ENCODE peak calls at places on chromosomes 4 and X, in eight cellular contexts. Q is fibroblast of lung, C is IMR-90, D is H1, K is endothelial cell of umbilical vein, V is HCT116, S is H9, O is SK-N-SH. Y is an unnamed sample. For H3K4me1, the result is how much of the 10 kb centered on the place peaks cover.

GRCh38 chrX:130974323-130974722 is 71.3 kb upstream of the ENOX2 start:
- DNase-seq in O (no peak), S (no peak), K (no peak), V (no peak), D (no peak), C (peak), Q (peak), Y (no peak)

GRCh38 chrX:109626637-109627036 is 1.7 kb upstream of the KCNE5 start:
- DNase-seq in S (no peak), V (no peak), K (no peak), C (no peak), Q (no peak), O (no peak), D (no peak), Y (no peak)

GRCh38 chrX:110316351-110317078 is 1.4 kb downstream of the AMMECR1 start:
- DNase-seq in V (no peak), C (no peak), O (peak), S (no peak), Q (no peak), K (peak), D (no peak), Y (peak)

GRCh38 chr4:161256716-161257115 is 907.1 kb downstream of the FSTL5 start:
- DNase-seq in D (no peak), S (no peak), K (peak), V (peak), C (no peak), O (no peak), Q (no peak), Y (no peak)

GRCh38 chr4:82499705-82500104 is 62.1 kb downstream of the TMEM150C start:
- DNase-seq in K (no peak), S (no peak), C (no peak), D (no peak), Q (no peak), O (no peak), V (no peak), Y (no peak)

GRCh38 chr4:41418444-41418843 is 119.5 kb upstream of the LIMCH1 start:
- DNase-seq in V (no peak), Q (peak), K (no peak), D (no peak), C (peak), O (no peak), S (no peak), Y (no peak)

GRCh38 chr4:143207555-143207954 is 22.8 kb downstream of the USP38 start:
- DNase-seq in Q (peak), O (peak), S (no peak), D (no peak), C (peak), K (peak), V (no peak), Y (no peak)

GRCh38 chr4:52588097-52588496 is 71.0 kb downstream of the USP46 start:
- DNase-seq in D (peak), Q (peak), S (peak), C (peak), V (peak), O (peak), K (peak), Y (no peak)

GRCh38 chr4:172758586-172759340 is 409.8 kb upstream of the GALNT7 start:
- DNase-seq in C (peak), O (no peak), K (no peak), S (no peak), Q (peak), D (no peak), V (no peak), Y (no peak)

GRCh38 chr4:95778666-95779065 is 61.2 kb upstream of the PDHA2 start:
- DNase-seq in K (no peak), S (no peak), D (no peak), O (no peak), C (no peak), Q (no peak), V (no peak), Y (no peak)

GRCh38 chr4:4486969-4487368 is 54.9 kb downstream of the STX18 start:
- DNase-seq in O (no peak), S (no peak), K (no peak), D (no peak), C (no peak), Q (no peak), V (no peak), Y (no peak)

GRCh38 chr4:106546380-106546779 is 177.8 kb upstream of the GIMD1 start:
- DNase-seq in O (no peak), D (no peak), C (no peak), S (no peak), V (no peak), Q (no peak), K (no peak), Y (no peak)

GRCh38 chrX:22481436-22481835 is 208.7 kb downstream of the CBLL2 start:
- DNase-seq in S (no peak), O (no peak), C (peak), Q (peak), K (no peak), D (no peak), V (no peak), Y (no peak)

GRCh38 chr4:102620697-102621497 is 119.7 kb downstream of the NFKB1 start:
- DNase-seq in S (no peak), D (no peak), Q (peak), O (peak), V (peak), C (peak), K (peak), Y (peak)

GRCh38 chrX:18664947-18665346 is 7.0 kb downstream of the RS1 start:
- DNase-seq in K (no peak), S (peak), V (no peak), O (no peak), Q (no peak), D (no peak), C (no peak), Y (no peak)

GRCh38 chr4:71545168-71545567 is 206.3 kb downstream of the SLC4A4 start:
- DNase-seq in V (no peak), K (no peak), S (no peak), O (no peak), D (no peak), Q (peak), C (peak), Y (no peak)

GRCh38 chrX:9677098-9677739 is 88.4 kb downstream of the GPR143 start:
- DNase-seq in D (no peak), O (no peak), S (no peak), K (peak), Q (peak), C (peak), V (no peak), Y (no peak)

GRCh38 chr4:57051100-57051499 is 59.1 kb downstream of the IGFBP7 start:
- DNase-seq in V (no peak), K (peak), D (no peak), C (peak), Q (no peak), S (no peak), O (no peak), Y (no peak)

GRCh38 chrX:97984641-97985040 is 1100.9 kb downstream of the RPA4 start:
- DNase-seq in O (no peak), Q (no peak), V (no peak), S (peak), D (no peak), K (no peak), C (peak), Y (no peak)

GRCh38 chr4:93827272-93827947 is 1.1 kb upstream of the ATOH1 start:
- DNase-seq in D (peak), V (no peak), S (peak), O (peak), Q (no peak), K (no peak), C (no peak), Y (no peak)

GRCh38 chrX:107632291-107632690 is 4.0 kb downstream of the PRPS1 start:
- DNase-seq in K (no peak), S (no peak), D (no peak), Q (no peak), V (no peak), C (no peak), O (no peak), Y (no peak)

GRCh38 chr4:16967722-16968121 is 69.3 kb upstream of the LDB2 start:
- DNase-seq in C (peak), D (no peak), V (no peak), K (peak), Q (peak), S (no peak), O (no peak), Y (no peak)

GRCh38 chr4:11765849-11766453 is 337.3 kb upstream of the HS3ST1 start:
- DNase-seq in O (peak), K (peak), V (peak), D (peak), S (peak), Q (peak), C (peak), Y (peak)

GRCh38 chr4:149823770-149824221 is 8.2 kb upstream of the IQCM start:
- DNase-seq in C (peak), O (no peak), K (peak), S (no peak), D (no peak), Q (peak), V (peak), Y (no peak)

GRCh38 chr4:141255016-141255415 is 34.3 kb downstream of the ZNF330 start:
- DNase-seq in O (no peak), K (no peak), D (no peak), S (no peak), C (peak), Q (no peak), V (no peak), Y (no peak)

GRCh38 chr4:141258558-141258957 is 37.9 kb downstream of the ZNF330 start:
- DNase-seq in Q (no peak), S (no peak), K (no peak), O (no peak), D (no peak), C (no peak), V (no peak), Y (no peak)

DNA sequence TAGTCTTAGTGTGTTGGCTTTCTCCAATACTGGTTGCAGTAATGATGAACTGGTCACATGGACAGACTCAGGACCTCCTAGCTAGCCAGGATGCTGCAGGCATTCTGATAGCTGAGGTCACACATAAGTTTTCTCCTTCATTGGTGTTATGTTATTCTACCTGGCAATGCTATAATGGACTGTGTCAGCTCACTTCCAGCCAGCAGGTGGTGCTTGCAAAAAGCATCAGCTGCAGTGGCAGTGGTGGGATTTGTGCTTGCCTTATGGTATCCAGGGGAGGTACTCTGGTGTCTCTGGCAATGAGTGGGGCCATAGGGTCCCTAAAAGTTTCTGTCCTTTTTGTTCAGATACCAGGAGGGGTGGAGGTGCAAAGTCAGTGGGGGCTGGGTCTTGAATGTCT is 33.6 kb downstream of the ZNF330 start:
- DNase-seq in Q (no peak), K (no peak), C (no peak), V (no peak), S (peak), D (no peak), O (no peak), Y (no peak)
- TF ChIP-seq CTCF in Q (no peak), K (no peak), C (no peak), V (no peak), S (peak), D (peak), O (no peak), Y (peak)

DNA sequence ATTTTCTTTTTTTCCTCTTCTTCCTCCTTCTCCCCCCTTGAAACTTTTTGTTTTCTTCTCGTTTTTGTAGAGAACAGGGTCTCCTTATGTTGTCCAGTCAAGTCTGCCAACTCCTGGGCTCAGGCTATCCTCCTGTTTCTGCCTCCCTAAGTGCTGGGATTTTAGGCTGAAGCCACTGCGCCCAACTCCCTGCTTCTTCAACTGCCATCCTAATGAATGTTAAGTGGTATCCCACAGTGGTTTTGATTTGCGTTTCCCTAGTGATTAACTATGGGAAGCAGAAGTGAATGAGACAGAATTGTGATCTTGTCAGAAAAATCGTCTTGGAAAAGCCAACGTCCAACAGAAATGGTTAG is 999 bp upstream of the ADD1 start:
- DNase-seq in S (peak), Q (no peak), D (no peak), K (no peak), O (peak), V (no peak), C (no peak), Y (no peak)
- H3K4me1 ChIP-seq in S (under half), Q (under half), D (under half), K (under half), O (under half), V (under half), C (under half), Y (half or more)

GRCh38 chr4:48725414-48725813 is 54.7 kb downstream of the FRYL start:
- DNase-seq in S (no peak), D (no peak), C (no peak), O (no peak), Q (no peak), V (no peak), K (no peak), Y (no peak)

GRCh38 chr4:48722509-48723446 is 57.3 kb downstream of the FRYL start:
- DNase-seq in S (no peak), V (no peak), C (peak), K (peak), O (no peak), Q (no peak), D (no peak), Y (no peak)

DNA sequence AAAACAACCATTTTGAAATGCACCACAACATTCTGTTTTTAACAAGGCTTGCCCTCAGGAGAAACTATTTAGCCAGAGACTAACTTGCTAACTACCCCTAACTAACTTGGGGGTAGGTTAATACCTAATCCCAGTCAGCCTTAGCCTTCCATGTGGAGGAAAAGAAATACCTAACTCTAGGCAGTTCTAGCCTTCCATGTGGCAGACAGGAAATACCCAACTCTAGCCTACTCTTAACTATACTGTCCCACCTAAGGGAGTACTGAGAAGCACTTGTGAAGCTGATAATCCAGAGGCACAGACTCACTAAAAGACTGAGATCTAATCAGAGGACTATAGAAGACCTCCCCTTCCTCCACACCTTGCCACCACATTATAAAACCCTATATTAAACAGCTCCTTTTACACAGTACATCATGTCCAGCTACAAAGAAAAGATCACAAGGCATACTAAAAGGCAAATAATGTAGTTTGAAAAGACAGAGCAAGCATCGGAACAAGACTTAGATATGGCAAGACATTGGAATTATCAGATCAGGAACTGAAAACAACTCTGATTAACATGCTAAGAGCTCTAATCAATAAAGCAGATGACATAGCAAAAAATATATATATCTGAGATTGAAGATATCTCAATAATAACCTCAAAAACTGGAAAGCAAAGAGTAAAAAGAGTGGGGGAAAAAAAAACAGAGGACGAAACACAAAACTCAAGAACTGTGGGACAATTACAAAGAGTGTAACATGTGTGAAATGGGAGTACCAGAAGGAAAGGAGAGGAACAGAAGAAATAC is 52.2 kb downstream of the FRYL start:
- DNase-seq in S (no peak), K (no peak), Q (no peak), V (no peak), C (no peak), O (no peak), D (no peak), Y (no peak)
- H3K4me2 ChIP-seq in S (no peak), K (no peak), Q (no peak), V (peak), C (no peak), O (no peak), D (no peak), Y (no peak)

GRCh38 chrX:39814391-39814790 is 283.4 kb downstream of the BCOR start:
- DNase-seq in O (no peak), K (peak), C (peak), V (peak), Q (peak), S (no peak), D (no peak), Y (peak)
- TF ChIP-seq CTCF in O (peak), K (peak), C (peak), V (peak), Q (peak), S (peak), D (peak), Y (peak)

DNA sequence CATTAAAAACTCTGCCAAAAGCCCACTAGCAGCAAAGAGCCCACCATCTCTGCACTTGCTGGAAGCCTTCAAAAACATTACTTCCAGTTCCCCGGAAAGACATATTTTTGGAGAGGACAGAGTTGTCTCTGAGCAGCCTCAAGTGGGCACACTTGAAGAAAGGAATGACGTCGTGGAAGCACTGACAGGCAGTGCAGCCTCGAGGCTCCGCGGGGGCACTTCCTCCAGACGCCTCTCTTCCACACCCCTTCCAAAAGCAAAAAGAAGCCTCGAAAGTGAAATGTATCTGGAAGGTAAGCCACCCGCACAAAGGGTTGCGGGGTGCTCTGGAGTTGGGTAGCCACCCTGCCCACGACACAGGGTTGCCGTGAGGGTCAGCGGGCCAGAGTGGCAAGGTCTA is 25.9 kb downstream of the OFD1 start:
- DNase-seq in O (no peak), S (no peak), C (no peak), D (no peak), V (no peak), K (no peak), Q (no peak), Y (no peak)
- H3K4me1 ChIP-seq in O (under half), S (under half), C (under half), D (under half), V (under half), K (under half), Q (under half), Y (under half)

DNA sequence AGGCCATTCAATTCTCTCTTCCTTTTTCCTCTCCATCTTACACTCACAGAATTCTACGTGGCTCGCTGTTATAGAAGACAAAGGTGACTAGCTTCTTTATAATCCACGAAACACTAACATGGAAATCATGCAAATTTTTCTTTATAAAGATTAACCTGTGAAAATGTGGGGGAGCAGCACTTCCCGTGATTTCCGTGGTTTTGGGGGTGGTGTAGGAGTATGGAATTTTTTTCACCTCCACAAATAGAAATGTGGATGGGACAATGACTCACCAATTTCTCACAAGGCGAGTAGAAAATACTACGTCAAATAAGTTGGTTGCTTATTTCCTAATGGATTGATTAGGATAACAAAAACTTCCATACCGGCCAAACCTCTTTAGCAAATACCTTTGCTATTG is 719.2 kb upstream of the TENM3 start:
- DNase-seq in O (no peak), V (no peak), S (no peak), K (no peak), C (no peak), Q (no peak), D (no peak), Y (no peak)
- H3K4me2 ChIP-seq in O (no peak), V (no peak), S (no peak), K (no peak), C (no peak), Q (no peak), D (no peak), Y (no peak)

DNA sequence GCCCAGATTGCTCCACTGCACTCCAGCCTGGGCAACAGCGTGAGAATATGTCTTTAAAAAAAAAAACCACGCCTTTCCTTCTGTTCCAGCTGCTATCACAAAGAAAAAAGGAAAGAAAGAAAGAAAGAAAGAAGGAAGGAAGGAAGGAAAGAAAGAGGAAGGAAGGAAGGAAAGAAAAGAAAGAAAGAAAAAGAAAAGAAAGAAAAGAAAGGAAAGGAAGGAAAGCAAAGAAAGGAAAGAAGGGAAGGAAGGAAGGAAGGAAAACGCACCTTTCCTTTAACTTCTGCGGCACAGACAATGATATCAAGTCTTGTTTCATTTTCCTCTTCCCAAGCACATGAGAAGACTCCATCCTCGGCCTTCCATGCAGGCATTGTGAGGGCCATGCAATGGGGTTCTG is 107.4 kb upstream of the NOCT start:
- DNase-seq in K (no peak), V (no peak), Q (no peak), O (no peak), S (no peak), C (no peak), D (no peak), Y (no peak)
- TF ChIP-seq CTCF in K (no peak), V (no peak), Q (no peak), O (no peak), S (no peak), C (no peak), D (no peak), Y (no peak)

GRCh38 chrX:103399744-103400143 is 23.4 kb downstream of the BEX3 start:
- DNase-seq in V (no peak), S (no peak), Q (peak), C (no peak), O (no peak), D (no peak), K (no peak), Y (no peak)
- H3K4me1 ChIP-seq in V (under half), S (under half), Q (under half), C (under half), O (under half), D (under half), K (under half), Y (under half)

Y was measured in DND-41.